ENCODE peak calls at places on chromosomes 6 and 20, in four cellular contexts. E is K562, J is HL-60, K is GM12878. C is an unnamed sample.

GRCh38 chr6:8100159-8100854 is 2.0 kb downstream of the EEF1E1 start:
- DNase-seq in E (no peak), J (no peak), K (no peak), C (no peak)

GRCh38 chr20:60068509-60068908 is 110.3 kb downstream of the CDH26 start:
- DNase-seq in E (no peak), J (no peak), K (no peak), C (no peak)

GRCh38 chr20:45338121-45339030 is 9.8 kb downstream of the SDC4 start:
- DNase-seq in E (no peak), J (no peak), K (no peak), C (no peak)

GRCh38 chr6:46921731-46922130 is at the start of gene ADGRF5:
- DNase-seq in E (no peak), J (no peak), K (no peak), C (no peak)

GRCh38 chr6:108417027-108417426 is 122.2 kb downstream of the AFG1L start:
- DNase-seq in E (no peak), J (no peak), K (no peak), C (no peak)

GRCh38 chr20:22312744-22313346 is 271.5 kb downstream of the FOXA2 start:
- DNase-seq in E (peak; percentile 14), J (no peak), K (no peak), C (no peak)

GRCh38 chr6:129717287-129717686 is 7.3 kb upstream of the ARHGAP18 start:
- DNase-seq in E (no peak), J (no peak), K (no peak), C (no peak)

GRCh38 chr6:56279346-56280080 is 32.1 kb upstream of the COL21A1 start:
- DNase-seq in E (no peak), J (no peak), K (no peak), C (no peak)

GRCh38 chr6:137415127-137415833 is 78.9 kb downstream of the OLIG3 start:
- DNase-seq in E (no peak), J (peak; percentile 22), K (no peak), C (peak; percentile 21)

GRCh38 chr20:8721098-8721497 is 347.8 kb upstream of the PLCB4 start:
- DNase-seq in E (no peak), J (no peak), K (peak; percentile 7), C (no peak)

GRCh38 chr6:163554663-163555062 is 140.1 kb downstream of the QKI start:
- DNase-seq in E (peak; percentile 54), J (no peak), K (no peak), C (no peak)

GRCh38 chr6:97440590-97441176 is 157.7 kb upstream of the MMS22L start:
- DNase-seq in E (no peak), J (no peak), K (no peak), C (no peak)
- TF ChIP-seq SPI1 in E (no peak), J (no peak), K (no peak), C (no peak)

DNA sequence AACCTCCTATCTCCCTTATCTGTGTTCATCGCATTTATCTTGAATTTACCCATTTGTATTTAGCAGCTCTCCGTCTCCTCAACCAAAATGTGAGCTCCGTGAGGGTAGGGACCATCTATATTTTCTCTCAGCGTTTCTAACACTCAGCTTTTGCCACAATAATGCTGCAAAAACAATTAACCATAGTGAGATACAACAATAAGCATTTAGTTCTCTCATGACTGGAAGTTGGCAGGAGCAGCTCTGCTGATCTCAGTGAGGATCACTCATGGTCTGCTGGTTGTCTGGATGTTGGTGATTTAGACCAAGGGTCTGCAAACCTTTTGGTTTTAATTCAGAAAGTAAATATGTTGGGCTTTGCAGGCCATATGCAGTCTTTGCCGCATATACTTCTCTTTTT is 394.8 kb upstream of the RNF217 start:
- DNase-seq in E (no peak), J (no peak), K (no peak), C (no peak)
- TF ChIP-seq SPI1 in E (no peak), J (no peak), K (no peak), C (no peak)

DNA sequence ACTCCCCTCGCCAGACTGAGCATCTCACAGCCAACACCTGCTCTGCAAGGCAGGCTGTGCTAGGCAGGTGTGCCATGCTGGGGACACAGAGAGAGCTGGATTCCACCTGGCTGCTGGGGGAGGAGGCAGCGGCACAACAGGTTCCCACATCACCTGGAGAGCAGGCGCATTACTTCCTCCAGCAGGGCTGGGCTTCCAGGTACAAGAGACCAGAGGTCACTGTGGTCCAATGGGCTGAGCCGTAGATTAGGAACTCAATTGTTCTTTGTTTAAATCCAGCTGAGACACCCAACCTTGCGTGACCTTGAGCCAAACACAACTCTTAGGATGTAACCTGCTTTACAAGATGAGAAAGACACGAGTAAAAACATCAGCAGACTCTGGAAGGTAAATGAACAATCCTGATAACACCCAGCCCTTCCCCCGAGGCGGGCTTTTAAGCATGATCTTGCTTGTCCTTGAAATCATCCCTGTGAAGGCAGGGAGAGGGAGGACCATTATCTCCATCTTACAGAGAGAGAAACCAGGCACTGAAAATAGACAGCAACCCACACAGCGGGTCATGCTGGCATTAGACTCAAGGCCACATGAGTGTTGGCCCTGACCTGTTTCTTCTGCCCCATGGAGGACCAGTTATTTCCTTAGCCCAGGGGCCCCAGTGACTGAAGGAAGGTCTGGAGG is 216.5 kb upstream of the RREB1 start:
- DNase-seq in E (no peak), J (no peak), K (no peak), C (no peak)
- TF ChIP-seq SPI1 in E (no peak), J (no peak), K (no peak), C (no peak)

GRCh38 chr6:148223424-148223842 is 119.2 kb upstream of the SASH1 start:
- DNase-seq in E (no peak), J (no peak), K (no peak), C (no peak)
- TF ChIP-seq SPI1 in E (no peak), J (no peak), K (no peak), C (no peak)

GRCh38 chr6:116392158-116393032 is 21.6 kb downstream of the DSE start:
- DNase-seq in E (no peak), J (no peak), K (no peak), C (no peak)

GRCh38 chr6:116390571-116390970 is 19.8 kb downstream of the DSE start:
- DNase-seq in E (no peak), J (no peak), K (no peak), C (no peak)

GRCh38 chr6:116396451-116396850 is 25.7 kb downstream of the DSE start:
- DNase-seq in E (no peak), J (no peak), K (no peak), C (no peak)

GRCh38 chr6:116395647-116396046 is 24.9 kb downstream of the DSE start:
- DNase-seq in E (no peak), J (no peak), K (no peak), C (no peak)

GRCh38 chr6:116393430-116393829 is 22.7 kb downstream of the DSE start:
- DNase-seq in E (no peak), J (no peak), K (no peak), C (no peak)
- TF ChIP-seq SPI1 in E (no peak), J (no peak), K (no peak), C (no peak)